ENCODE peak calls at places on chromosomes 1 and 21, in six cellular contexts. One of them, this sample, is unnamed.
A peak's percentile ranks its signal among the peaks of the same experiment; 100 is the strongest.

GRCh38 chr1:166918618-166919017 is 42.6 kb upstream of the TADA1 start:
- DNase-seq in posterior vena cava: no peak
- DNase-seq in GM19239: no peak
- DNase-seq in glutamatergic neuron: no peak
- DNase-seq in AG08395: no peak
- DNase-seq in SJSA1: no peak
- DNase-seq in this sample: no peak

GRCh38 chr1:38727629-38728175 is 131.9 kb downstream of the RRAGC start:
- DNase-seq in posterior vena cava: no peak
- DNase-seq in GM19239: no peak
- DNase-seq in glutamatergic neuron: no peak
- DNase-seq in AG08395: no peak
- DNase-seq in SJSA1: no peak
- DNase-seq in this sample: no peak

GRCh38 chr21:46425566-46425965 is 33.1 kb upstream of the DIP2A start:
- DNase-seq in posterior vena cava: no peak
- DNase-seq in GM19239: no peak
- DNase-seq in glutamatergic neuron: no peak
- DNase-seq in AG08395: no peak
- DNase-seq in SJSA1: no peak
- DNase-seq in this sample: no peak

GRCh38 chr1:164644774-164645634 is 86.0 kb downstream of the PBX1 start:
- DNase-seq in posterior vena cava: no peak
- DNase-seq in GM19239: no peak
- DNase-seq in glutamatergic neuron: no peak
- DNase-seq in AG08395: peak; percentile 65
- DNase-seq in SJSA1: no peak
- DNase-seq in this sample: no peak

GRCh38 chr21:38440746-38441145 is 57.5 kb downstream of the ERG start:
- DNase-seq in posterior vena cava: no peak
- DNase-seq in GM19239: no peak
- DNase-seq in glutamatergic neuron: no peak
- DNase-seq in AG08395: peak; percentile 89
- DNase-seq in SJSA1: peak; percentile 96
- DNase-seq in this sample: peak; percentile 69

GRCh38 chr1:50060279-50060678 is 36.5 kb upstream of the AGBL4 start:
- DNase-seq in posterior vena cava: no peak
- DNase-seq in GM19239: no peak
- DNase-seq in glutamatergic neuron: no peak
- DNase-seq in AG08395: no peak
- DNase-seq in SJSA1: no peak
- DNase-seq in this sample: no peak

GRCh38 chr1:64004451-64004850 is 199.0 kb upstream of the UBE2U start:
- DNase-seq in posterior vena cava: no peak
- DNase-seq in GM19239: no peak
- DNase-seq in glutamatergic neuron: no peak
- DNase-seq in AG08395: no peak
- DNase-seq in SJSA1: no peak
- DNase-seq in this sample: no peak

GRCh38 chr1:45337630-45338320 is 2.2 kb upstream of the TOE1 start:
- DNase-seq in posterior vena cava: no peak
- DNase-seq in GM19239: no peak
- DNase-seq in glutamatergic neuron: no peak
- DNase-seq in AG08395: no peak
- DNase-seq in SJSA1: no peak
- DNase-seq in this sample: no peak